ENCODE peak calls at places on chromosomes 2 and 18, in six cellular contexts. K, H, P, M, O and C are unnamed samples.

GRCh38 chr18:51522338-51522737 is 324.9 kb upstream of the MEX3C start:
- DNase-seq in K (no peak), H (no peak), P (no peak), M (no peak), O (peak; percentile 54), C (no peak)

GRCh38 chr2:215946581-215946980 is 66.8 kb downstream of the MREG start:
- DNase-seq in K (no peak), H (no peak), P (no peak), M (no peak), O (no peak), C (no peak)

GRCh38 chr18:13381907-13382682 is 163.5 kb downstream of the LDLRAD4 start:
- DNase-seq in K (no peak), H (no peak), P (no peak), M (no peak), O (no peak), C (peak; percentile 73)

GRCh38 chr2:64330691-64331429 is 123.1 kb upstream of the LGALSL start:
- DNase-seq in K (peak; percentile 67), H (no peak), P (peak; percentile 32), M (peak; percentile 80), O (peak; percentile 87), C (peak; percentile 58)

GRCh38 chr2:190408538-190409271 is 550 bp downstream of the MFSD6 start:
- DNase-seq in K (peak; percentile 57), H (no peak), P (peak; percentile 34), M (no peak), O (peak; percentile 61), C (peak; percentile 83)

GRCh38 chr2:219402665-219403515 is 15.2 kb upstream of the DNPEP start:
- DNase-seq in K (peak; percentile 73), H (no peak), P (peak; percentile 32), M (peak; percentile 67), O (peak; percentile 67), C (peak; percentile 87)

GRCh38 chr2:85540131-85540587 is 1.2 kb downstream of the MAT2A start:
- DNase-seq in K (no peak), H (no peak), P (peak; percentile 38), M (no peak), O (no peak), C (no peak)

GRCh38 chr2:40218679-40219078 is 233.2 kb downstream of the SLC8A1 start:
- DNase-seq in K (no peak), H (no peak), P (no peak), M (no peak), O (no peak), C (no peak)

GRCh38 chr2:15942711-15943345 is 2.5 kb downstream of the MYCN start:
- DNase-seq in K (no peak), H (no peak), P (no peak), M (no peak), O (no peak), C (no peak)

GRCh38 chr18:30106356-30106755 is 936.2 kb downstream of the DSC3 start:
- DNase-seq in K (no peak), H (no peak), P (no peak), M (no peak), O (no peak), C (no peak)

GRCh38 chr2:63888490-63889402 is 47.0 kb downstream of the UGP2 start:
- DNase-seq in K (peak; percentile 31), H (peak; percentile 8), P (peak; percentile 4), M (peak; percentile 65), O (no peak), C (peak; percentile 61)

GRCh38 chr18:73707035-73707434 is 440.6 kb downstream of the FBXO15 start:
- DNase-seq in K (no peak), H (no peak), P (no peak), M (no peak), O (no peak), C (no peak)

GRCh38 chr18:4453712-4454547 is 1.2 kb downstream of the DLGAP1 start:
- DNase-seq in K (no peak), H (no peak), P (no peak), M (no peak), O (peak; percentile 77), C (peak; percentile 8)

GRCh38 chr2:120675460-120676130 is 60.1 kb upstream of the GLI2 start:
- DNase-seq in K (peak; percentile 78), H (no peak), P (no peak), M (peak; percentile 50), O (peak; percentile 94), C (peak; percentile 67)

GRCh38 chr2:241083091-241083415 is 19.0 kb downstream of the MTERF4 start:
- DNase-seq in K (no peak), H (no peak), P (no peak), M (no peak), O (no peak), C (no peak)

GRCh38 chr2:217228732-217229131 is 368.9 kb upstream of the TNP1 start:
- DNase-seq in K (no peak), H (no peak), P (no peak), M (no peak), O (no peak), C (no peak)

GRCh38 chr2:237281900-237282306 is 132.1 kb downstream of the COL6A3 start:
- DNase-seq in K (no peak), H (no peak), P (no peak), M (no peak), O (no peak), C (no peak)

GRCh38 chr2:46887028-46887885 is 28.3 kb downstream of the MCFD2 start:
- DNase-seq in K (no peak), H (no peak), P (no peak), M (no peak), O (no peak), C (no peak)

GRCh38 chr18:54772081-54772480 is 56.2 kb upstream of the RAB27B start:
- DNase-seq in K (no peak), H (no peak), P (no peak), M (no peak), O (no peak), C (no peak)

GRCh38 chr2:69253893-69254292 is 133.1 kb downstream of the GFPT1 start:
- DNase-seq in K (no peak), H (no peak), P (no peak), M (no peak), O (no peak), C (no peak)

GRCh38 chr2:221517362-221518121 is 54.6 kb downstream of the EPHA4 start:
- DNase-seq in K (no peak), H (peak; percentile 57), P (no peak), M (no peak), O (no peak), C (no peak)

GRCh38 chr18:58639751-58640427 is 11.0 kb upstream of the ALPK2 start:
- DNase-seq in K (no peak), H (no peak), P (peak; percentile 24), M (no peak), O (no peak), C (no peak)

GRCh38 chr2:238379096-238379810 is 47.5 kb upstream of the ASB1 start:
- DNase-seq in K (no peak), H (no peak), P (peak; percentile 59), M (no peak), O (no peak), C (no peak)
- TF ChIP-seq GABPA in K (no peak), H (no peak), P (no peak), M (no peak), O (no peak), C (no peak)

DNA sequence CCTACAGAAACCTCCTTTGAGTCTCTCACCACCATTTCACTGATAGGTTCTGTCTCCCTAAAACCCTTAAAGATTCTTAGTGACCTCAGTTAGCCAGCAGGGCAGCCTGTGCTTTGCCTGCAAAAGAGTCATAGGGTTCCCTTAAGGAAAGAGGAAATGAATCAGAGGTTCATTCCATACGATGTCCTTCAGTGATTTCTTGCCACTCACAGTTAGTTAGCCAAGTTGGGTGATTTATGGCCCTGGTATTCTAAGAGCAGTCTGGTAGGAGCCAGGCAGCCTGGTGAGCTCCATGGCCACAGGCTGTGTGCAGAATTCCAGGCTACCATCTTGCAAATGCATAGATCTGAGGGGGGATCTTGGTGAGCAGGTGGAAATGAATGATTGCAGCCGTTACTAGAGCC is 18.7 kb upstream of the CCBE1 start:
- DNase-seq in K (no peak), H (no peak), P (no peak), M (no peak), O (no peak), C (no peak)
- TF ChIP-seq GABPA in K (no peak), H (no peak), P (no peak), M (no peak), O (no peak), C (no peak)

DNA sequence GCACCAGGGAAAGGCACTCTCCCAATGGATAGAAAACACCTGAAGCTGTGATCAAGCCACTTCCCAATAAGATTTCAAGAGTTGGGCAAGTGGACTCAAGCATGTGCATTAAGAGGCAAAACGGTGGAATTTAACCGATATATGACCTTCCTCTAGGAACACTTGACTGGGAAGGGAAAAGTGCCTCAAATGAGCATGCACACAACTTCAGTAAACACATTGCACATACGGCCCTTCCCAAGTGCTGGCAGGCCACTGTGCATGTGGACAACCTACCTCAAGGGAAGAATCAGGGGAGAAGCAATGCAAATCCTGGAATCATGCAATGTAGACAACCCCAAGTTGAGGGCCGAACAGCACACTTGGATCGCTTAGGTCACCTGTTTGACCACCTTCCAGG is 23.9 kb upstream of the SH3RF3 start:
- DNase-seq in K (no peak), H (no peak), P (no peak), M (no peak), O (no peak), C (no peak)
- TF ChIP-seq GABPA in K (no peak), H (no peak), P (no peak), M (no peak), O (no peak), C (no peak)

DNA sequence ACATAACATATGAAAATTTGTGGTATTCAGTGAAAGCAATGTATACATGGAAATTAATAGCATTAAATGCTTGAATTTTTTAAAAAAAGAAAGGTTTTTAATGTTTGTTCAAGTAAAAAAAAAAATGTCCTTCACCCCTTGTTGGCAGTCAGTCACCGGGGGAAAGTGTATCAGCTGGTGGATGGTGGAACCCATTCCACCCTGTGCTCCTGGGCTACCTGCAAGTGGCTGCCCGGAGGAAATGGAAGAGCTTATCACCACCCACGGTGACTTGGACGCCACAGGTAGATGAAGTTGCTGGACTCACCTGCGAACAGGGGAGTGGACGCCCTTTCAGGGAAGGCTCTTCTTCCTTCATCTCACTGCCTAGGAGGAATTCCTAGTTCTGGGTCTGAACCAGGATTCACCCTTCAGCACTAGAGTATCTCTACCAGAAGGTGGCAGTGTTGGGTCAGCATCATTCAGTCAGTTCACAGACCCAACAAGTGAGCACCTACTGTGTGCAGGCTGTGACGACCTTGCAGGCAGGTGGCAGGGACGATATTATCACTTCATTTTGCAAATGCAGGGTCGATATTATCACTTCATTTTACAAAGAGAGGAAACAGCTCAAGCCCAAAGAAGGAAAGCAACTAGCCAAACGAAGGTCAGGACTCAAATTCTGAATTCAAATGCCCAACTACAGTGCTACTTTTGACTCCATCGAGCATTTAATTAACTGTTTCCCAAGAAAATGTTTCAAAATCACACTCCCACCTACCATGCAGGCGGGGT is 35.8 kb downstream of the CIB4 start:
- DNase-seq in K (peak; percentile 69), H (peak; percentile 8), P (peak; percentile 38), M (peak; percentile 60), O (peak; percentile 72), C (peak; percentile 78)
- TF ChIP-seq GABPA in K (no peak), H (no peak), P (no peak), M (no peak), O (no peak), C (no peak)